ENCODE peak calls at places on chromosomes 16 and 17, in five cellular contexts. One of them, this sample, is unnamed.

GRCh38 chr17:42679492-42680330 is 1.9 kb downstream of the CCR10 start:
- DNase-seq in glutamatergic neuron: peak; percentile 90
- DNase-seq in RWPE1: peak; percentile 70
- DNase-seq in CD8-positive, alpha-beta memory T cell: peak; percentile 58
- DNase-seq in left ventricle myocardium inferior: peak; percentile 84
- DNase-seq in this sample: peak; percentile 59

GRCh38 chr17:15392326-15392739 is 50.9 kb upstream of the TEKT3 start:
- DNase-seq in glutamatergic neuron: no peak
- DNase-seq in RWPE1: peak; percentile 57
- DNase-seq in CD8-positive, alpha-beta memory T cell: no peak
- DNase-seq in left ventricle myocardium inferior: peak; percentile 52
- DNase-seq in this sample: peak; percentile 95

GRCh38 chr17:17577373-17577772 is 14.1 kb downstream of the PEMT start:
- DNase-seq in glutamatergic neuron: no peak
- DNase-seq in RWPE1: no peak
- DNase-seq in CD8-positive, alpha-beta memory T cell: no peak
- DNase-seq in left ventricle myocardium inferior: no peak
- DNase-seq in this sample: no peak

GRCh38 chr17:77840156-77840555 is 118.3 kb upstream of the TNRC6C start:
- DNase-seq in glutamatergic neuron: no peak
- DNase-seq in RWPE1: no peak
- DNase-seq in CD8-positive, alpha-beta memory T cell: no peak
- DNase-seq in left ventricle myocardium inferior: peak; percentile 22
- DNase-seq in this sample: no peak

GRCh38 chr16:87165151-87165550 is 152.0 kb downstream of the C16orf95 start:
- DNase-seq in glutamatergic neuron: no peak
- DNase-seq in RWPE1: no peak
- DNase-seq in CD8-positive, alpha-beta memory T cell: no peak
- DNase-seq in left ventricle myocardium inferior: no peak
- DNase-seq in this sample: peak; percentile 63

GRCh38 chr16:75603241-75603640 is 19.8 kb downstream of the ADAT1 start:
- DNase-seq in glutamatergic neuron: no peak
- DNase-seq in RWPE1: no peak
- DNase-seq in CD8-positive, alpha-beta memory T cell: no peak
- DNase-seq in left ventricle myocardium inferior: no peak
- DNase-seq in this sample: no peak

GRCh38 chr16:27698266-27698665 is 148.3 kb downstream of the KATNIP start:
- DNase-seq in glutamatergic neuron: peak; percentile 85
- DNase-seq in RWPE1: no peak
- DNase-seq in CD8-positive, alpha-beta memory T cell: no peak
- DNase-seq in left ventricle myocardium inferior: no peak
- DNase-seq in this sample: no peak

GRCh38 chr16:15038689-15039088 is 17.2 kb downstream of the NTAN1 start:
- DNase-seq in glutamatergic neuron: no peak
- DNase-seq in RWPE1: no peak
- DNase-seq in CD8-positive, alpha-beta memory T cell: no peak
- DNase-seq in left ventricle myocardium inferior: no peak
- DNase-seq in this sample: no peak

GRCh38 chr17:8609910-8610309 is 20.6 kb downstream of the MYH10 start:
- DNase-seq in glutamatergic neuron: no peak
- DNase-seq in RWPE1: peak; percentile 20
- DNase-seq in CD8-positive, alpha-beta memory T cell: no peak
- DNase-seq in left ventricle myocardium inferior: no peak
- DNase-seq in this sample: no peak

GRCh38 chr17:73188011-73188410 is 4.8 kb upstream of the COG1 start:
- DNase-seq in glutamatergic neuron: no peak
- DNase-seq in RWPE1: no peak
- DNase-seq in CD8-positive, alpha-beta memory T cell: no peak
- DNase-seq in left ventricle myocardium inferior: no peak
- DNase-seq in this sample: no peak

GRCh38 chr17:64385187-64386083 is 5.2 kb downstream of the PECAM1 start:
- DNase-seq in glutamatergic neuron: no peak
- DNase-seq in RWPE1: peak; percentile 77
- DNase-seq in CD8-positive, alpha-beta memory T cell: peak; percentile 44
- DNase-seq in left ventricle myocardium inferior: peak; percentile 34
- DNase-seq in this sample: no peak

GRCh38 chr16:55392701-55393100 is 68.7 kb downstream of the IRX6 start:
- DNase-seq in glutamatergic neuron: no peak
- DNase-seq in RWPE1: peak; percentile 19
- DNase-seq in CD8-positive, alpha-beta memory T cell: no peak
- DNase-seq in left ventricle myocardium inferior: no peak
- DNase-seq in this sample: peak; percentile 86

GRCh38 chr16:55323637-55324490 is at the start of gene IRX6:
- DNase-seq in glutamatergic neuron: peak; percentile 81
- DNase-seq in RWPE1: no peak
- DNase-seq in CD8-positive, alpha-beta memory T cell: no peak
- DNase-seq in left ventricle myocardium inferior: peak; percentile 51
- DNase-seq in this sample: no peak

GRCh38 chr17:77325826-77326581 is 185.2 kb downstream of the SEC14L1 start:
- DNase-seq in glutamatergic neuron: no peak
- DNase-seq in RWPE1: no peak
- DNase-seq in CD8-positive, alpha-beta memory T cell: no peak
- DNase-seq in left ventricle myocardium inferior: no peak
- DNase-seq in this sample: no peak

GRCh38 chr17:62756198-62756597 is 51.9 kb downstream of the MARCHF10 start:
- DNase-seq in glutamatergic neuron: no peak
- DNase-seq in RWPE1: no peak
- DNase-seq in CD8-positive, alpha-beta memory T cell: no peak
- DNase-seq in left ventricle myocardium inferior: no peak
- DNase-seq in this sample: no peak

GRCh38 chr16:56888806-56889205 is 23.8 kb downstream of the SLC12A3 start:
- DNase-seq in glutamatergic neuron: no peak
- DNase-seq in RWPE1: no peak
- DNase-seq in CD8-positive, alpha-beta memory T cell: no peak
- DNase-seq in left ventricle myocardium inferior: no peak
- DNase-seq in this sample: no peak

GRCh38 chr17:6442775-6443174 is 1.5 kb upstream of the PIMREG start:
- DNase-seq in glutamatergic neuron: no peak
- DNase-seq in RWPE1: no peak
- DNase-seq in CD8-positive, alpha-beta memory T cell: no peak
- DNase-seq in left ventricle myocardium inferior: no peak
- DNase-seq in this sample: no peak

GRCh38 chr17:14845562-14846335 is 419.4 kb downstream of the PMP22 start:
- DNase-seq in glutamatergic neuron: no peak
- DNase-seq in RWPE1: peak; percentile 90
- DNase-seq in CD8-positive, alpha-beta memory T cell: no peak
- DNase-seq in left ventricle myocardium inferior: no peak
- DNase-seq in this sample: peak; percentile 98

GRCh38 chr17:61002316-61002736 is 324.7 kb downstream of the BCAS3 start:
- DNase-seq in glutamatergic neuron: no peak
- DNase-seq in RWPE1: peak; percentile 12
- DNase-seq in CD8-positive, alpha-beta memory T cell: no peak
- DNase-seq in left ventricle myocardium inferior: no peak
- DNase-seq in this sample: no peak

GRCh38 chr16:781346-782010 is 6.7 kb downstream of the RPUSD1 start:
- DNase-seq in glutamatergic neuron: no peak
- DNase-seq in RWPE1: no peak
- DNase-seq in CD8-positive, alpha-beta memory T cell: no peak
- DNase-seq in left ventricle myocardium inferior: no peak
- DNase-seq in this sample: no peak

GRCh38 chr17:17647521-17648178 is 33.6 kb upstream of the RAI1 start:
- DNase-seq in glutamatergic neuron: no peak
- DNase-seq in RWPE1: no peak
- DNase-seq in CD8-positive, alpha-beta memory T cell: no peak
- DNase-seq in left ventricle myocardium inferior: no peak
- DNase-seq in this sample: no peak

GRCh38 chr17:65771704-65772103 is 210.3 kb upstream of the AXIN2 start:
- DNase-seq in glutamatergic neuron: no peak
- DNase-seq in RWPE1: no peak
- DNase-seq in CD8-positive, alpha-beta memory T cell: no peak
- DNase-seq in left ventricle myocardium inferior: no peak
- DNase-seq in this sample: no peak

GRCh38 chr16:1351582-1352362 is at the start of the genes GNPTG and TSR3:
- DNase-seq in glutamatergic neuron: peak; percentile 88
- DNase-seq in RWPE1: peak; percentile 71
- DNase-seq in CD8-positive, alpha-beta memory T cell: peak; percentile 77
- DNase-seq in left ventricle myocardium inferior: peak; percentile 87
- DNase-seq in this sample: peak; percentile 56

GRCh38 chr16:88672776-88673175 is 9.9 kb upstream of the MVD start:
- DNase-seq in glutamatergic neuron: peak; percentile 63
- DNase-seq in RWPE1: no peak
- DNase-seq in CD8-positive, alpha-beta memory T cell: no peak
- DNase-seq in left ventricle myocardium inferior: no peak
- DNase-seq in this sample: no peak

GRCh38 chr16:29653436-29653835 is 9.6 kb upstream of the SPN start:
- DNase-seq in glutamatergic neuron: no peak
- DNase-seq in RWPE1: no peak
- DNase-seq in CD8-positive, alpha-beta memory T cell: no peak
- DNase-seq in left ventricle myocardium inferior: no peak
- DNase-seq in this sample: no peak

GRCh38 chr16:75506567-75506966 is 11.3 kb upstream of the CHST6 start:
- DNase-seq in glutamatergic neuron: no peak
- DNase-seq in RWPE1: peak; percentile 88
- DNase-seq in CD8-positive, alpha-beta memory T cell: no peak
- DNase-seq in left ventricle myocardium inferior: no peak
- DNase-seq in this sample: peak; percentile 79

GRCh38 chr16:87854907-87855683 is 14.2 kb downstream of the SLC7A5 start:
- DNase-seq in glutamatergic neuron: no peak
- DNase-seq in RWPE1: no peak
- DNase-seq in CD8-positive, alpha-beta memory T cell: no peak
- DNase-seq in left ventricle myocardium inferior: no peak
- DNase-seq in this sample: no peak

GRCh38 chr16:53949716-53950410 is 245.9 kb downstream of the FTO start:
- DNase-seq in glutamatergic neuron: no peak
- DNase-seq in RWPE1: no peak
- DNase-seq in CD8-positive, alpha-beta memory T cell: no peak
- DNase-seq in left ventricle myocardium inferior: no peak
- DNase-seq in this sample: no peak

GRCh38 chr16:69465083-69465721 is 40.8 kb downstream of the CYB5B start:
- DNase-seq in glutamatergic neuron: no peak
- DNase-seq in RWPE1: no peak
- DNase-seq in CD8-positive, alpha-beta memory T cell: no peak
- DNase-seq in left ventricle myocardium inferior: no peak
- DNase-seq in this sample: no peak

GRCh38 chr17:64507418-64507766 is 615 bp downstream of the CEP95 start:
- DNase-seq in glutamatergic neuron: no peak
- DNase-seq in RWPE1: peak; percentile 58
- DNase-seq in CD8-positive, alpha-beta memory T cell: peak; percentile 7
- DNase-seq in left ventricle myocardium inferior: no peak
- DNase-seq in this sample: peak; percentile 71

GRCh38 chr17:40070895-40071719 is 8.3 kb downstream of the THRA start:
- DNase-seq in glutamatergic neuron: no peak
- DNase-seq in RWPE1: no peak
- DNase-seq in CD8-positive, alpha-beta memory T cell: no peak
- DNase-seq in left ventricle myocardium inferior: peak; percentile 69
- DNase-seq in this sample: no peak

GRCh38 chr16:4709481-4709880 is 16.1 kb downstream of the NUDT16L1 start:
- DNase-seq in glutamatergic neuron: no peak
- DNase-seq in RWPE1: no peak
- DNase-seq in CD8-positive, alpha-beta memory T cell: no peak
- DNase-seq in left ventricle myocardium inferior: no peak
- DNase-seq in this sample: no peak

GRCh38 chr16:3498988-3499387 is 1.8 kb upstream of the CLUAP1 start:
- DNase-seq in glutamatergic neuron: no peak
- DNase-seq in RWPE1: no peak
- DNase-seq in CD8-positive, alpha-beta memory T cell: no peak
- DNase-seq in left ventricle myocardium inferior: no peak
- DNase-seq in this sample: no peak

GRCh38 chr16:15575293-15576049 is 67.5 kb downstream of the MARF1 start:
- DNase-seq in glutamatergic neuron: no peak
- DNase-seq in RWPE1: no peak
- DNase-seq in CD8-positive, alpha-beta memory T cell: no peak
- DNase-seq in left ventricle myocardium inferior: no peak
- DNase-seq in this sample: no peak